ENCODE peak calls at places on chromosomes 2 and 18, in eight cellular contexts. One of them, this sample, is unnamed. For H3K27me3, the result is how much of the 10 kb centered on the place peaks cover.

GRCh38 chr2:84297155-84297554 is 161.9 kb downstream of the SUCLG1 start:
- DNase-seq in AG04450: no peak
- DNase-seq in psoas muscle: no peak
- DNase-seq in IMR-90: no peak
- DNase-seq in astrocyte: no peak
- DNase-seq in left ventricle myocardium inferior: no peak
- DNase-seq in lung: no peak
- DNase-seq in transverse colon: peak
- DNase-seq in this sample: peak

GRCh38 chr2:170258382-170258781 is 80.4 kb downstream of the MYO3B start:
- DNase-seq in lung: no peak
- DNase-seq in IMR-90: no peak
- DNase-seq in left ventricle myocardium inferior: no peak
- DNase-seq in AG04450: no peak
- DNase-seq in psoas muscle: no peak
- DNase-seq in astrocyte: no peak
- DNase-seq in transverse colon: no peak
- DNase-seq in this sample: peak

GRCh38 chr2:38155025-38155424 is 79.1 kb upstream of the CYP1B1 start:
- DNase-seq in left ventricle myocardium inferior: no peak
- DNase-seq in astrocyte: peak
- DNase-seq in IMR-90: no peak
- DNase-seq in transverse colon: no peak
- DNase-seq in lung: no peak
- DNase-seq in psoas muscle: no peak
- DNase-seq in AG04450: no peak
- DNase-seq in this sample: no peak

GRCh38 chr2:71850306-71850801 is 297.3 kb downstream of the CYP26B1 start:
- DNase-seq in transverse colon: no peak
- DNase-seq in left ventricle myocardium inferior: peak
- DNase-seq in IMR-90: no peak
- DNase-seq in AG04450: no peak
- DNase-seq in lung: no peak
- DNase-seq in astrocyte: no peak
- DNase-seq in psoas muscle: no peak
- DNase-seq in this sample: no peak

GRCh38 chr2:29603341-29603740 is 318.0 kb downstream of the ALK start:
- DNase-seq in left ventricle myocardium inferior: no peak
- DNase-seq in psoas muscle: no peak
- DNase-seq in lung: no peak
- DNase-seq in transverse colon: no peak
- DNase-seq in astrocyte: no peak
- DNase-seq in AG04450: no peak
- DNase-seq in IMR-90: no peak
- DNase-seq in this sample: no peak

GRCh38 chr18:12028674-12029073 is 47.4 kb downstream of the IMPA2 start:
- DNase-seq in transverse colon: no peak
- DNase-seq in left ventricle myocardium inferior: no peak
- DNase-seq in lung: no peak
- DNase-seq in AG04450: no peak
- DNase-seq in psoas muscle: no peak
- DNase-seq in IMR-90: no peak
- DNase-seq in astrocyte: no peak
- DNase-seq in this sample: no peak

GRCh38 chr2:170013802-170014551 is 164.0 kb upstream of the MYO3B start:
- DNase-seq in psoas muscle: no peak
- DNase-seq in AG04450: no peak
- DNase-seq in IMR-90: peak
- DNase-seq in astrocyte: peak
- DNase-seq in left ventricle myocardium inferior: no peak
- DNase-seq in lung: no peak
- DNase-seq in transverse colon: no peak
- DNase-seq in this sample: no peak

GRCh38 chr18:11994346-11994707 is 13.0 kb downstream of the IMPA2 start:
- DNase-seq in IMR-90: peak
- DNase-seq in lung: no peak
- DNase-seq in AG04450: no peak
- DNase-seq in astrocyte: no peak
- DNase-seq in psoas muscle: peak
- DNase-seq in left ventricle myocardium inferior: peak
- DNase-seq in transverse colon: peak
- DNase-seq in this sample: peak

GRCh38 chr2:71730785-71731383 is 277.5 kb downstream of the DYSF start:
- DNase-seq in transverse colon: no peak
- DNase-seq in lung: no peak
- DNase-seq in psoas muscle: no peak
- DNase-seq in IMR-90: no peak
- DNase-seq in left ventricle myocardium inferior: no peak
- DNase-seq in AG04450: no peak
- DNase-seq in astrocyte: no peak
- DNase-seq in this sample: no peak

GRCh38 chr2:67846341-67847070 is 216.3 kb downstream of the C1D start:
- DNase-seq in transverse colon: peak
- DNase-seq in AG04450: peak
- DNase-seq in lung: peak
- DNase-seq in left ventricle myocardium inferior: peak
- DNase-seq in astrocyte: peak
- DNase-seq in IMR-90: peak
- DNase-seq in psoas muscle: peak
- DNase-seq in this sample: peak

GRCh38 chr2:157329524-157329923 is 3.9 kb upstream of the ERMN start:
- DNase-seq in lung: no peak
- DNase-seq in AG04450: no peak
- DNase-seq in astrocyte: no peak
- DNase-seq in psoas muscle: no peak
- DNase-seq in IMR-90: no peak
- DNase-seq in left ventricle myocardium inferior: no peak
- DNase-seq in transverse colon: peak
- DNase-seq in this sample: peak

GRCh38 chr2:84905181-84906107 is at the start of gene TMSB10:
- DNase-seq in psoas muscle: peak
- DNase-seq in IMR-90: peak
- DNase-seq in astrocyte: peak
- DNase-seq in lung: peak
- DNase-seq in transverse colon: peak
- DNase-seq in left ventricle myocardium inferior: peak
- DNase-seq in AG04450: no peak
- DNase-seq in this sample: peak

GRCh38 chr2:226766352-226767055 is 33.1 kb downstream of the IRS1 start:
- DNase-seq in psoas muscle: no peak
- DNase-seq in lung: no peak
- DNase-seq in transverse colon: no peak
- DNase-seq in AG04450: no peak
- DNase-seq in astrocyte: no peak
- DNase-seq in left ventricle myocardium inferior: no peak
- DNase-seq in IMR-90: peak
- DNase-seq in this sample: peak

GRCh38 chr2:179817181-179817841 is 44.1 kb downstream of the ZNF385B start:
- DNase-seq in IMR-90: no peak
- DNase-seq in astrocyte: peak
- DNase-seq in lung: no peak
- DNase-seq in transverse colon: no peak
- DNase-seq in AG04450: no peak
- DNase-seq in left ventricle myocardium inferior: no peak
- DNase-seq in psoas muscle: no peak
- DNase-seq in this sample: no peak

GRCh38 chr2:190766581-190766980 is 114.0 kb upstream of the GLS start:
- DNase-seq in transverse colon: no peak
- DNase-seq in IMR-90: no peak
- DNase-seq in left ventricle myocardium inferior: no peak
- DNase-seq in astrocyte: no peak
- DNase-seq in psoas muscle: no peak
- DNase-seq in lung: no peak
- DNase-seq in AG04450: no peak
- DNase-seq in this sample: peak

GRCh38 chr2:23568257-23569190 is 183.5 kb downstream of the KLHL29 start:
- DNase-seq in transverse colon: no peak
- DNase-seq in IMR-90: no peak
- DNase-seq in astrocyte: no peak
- DNase-seq in psoas muscle: no peak
- DNase-seq in lung: no peak
- DNase-seq in left ventricle myocardium inferior: no peak
- DNase-seq in AG04450: no peak
- DNase-seq in this sample: peak

GRCh38 chr2:38174646-38175096 is 98.7 kb upstream of the CYP1B1 start:
- DNase-seq in lung: peak
- DNase-seq in transverse colon: no peak
- DNase-seq in IMR-90: peak
- DNase-seq in psoas muscle: no peak
- DNase-seq in left ventricle myocardium inferior: no peak
- DNase-seq in astrocyte: peak
- DNase-seq in AG04450: peak
- DNase-seq in this sample: peak

GRCh38 chr18:11309172-11309571 is 159.8 kb upstream of the PIEZO2 start:
- DNase-seq in astrocyte: no peak
- DNase-seq in lung: no peak
- DNase-seq in psoas muscle: no peak
- DNase-seq in IMR-90: no peak
- DNase-seq in transverse colon: no peak
- DNase-seq in AG04450: no peak
- DNase-seq in left ventricle myocardium inferior: no peak
- DNase-seq in this sample: no peak

GRCh38 chr2:60515751-60516226 is 37.7 kb downstream of the BCL11A start:
- DNase-seq in left ventricle myocardium inferior: no peak
- DNase-seq in AG04450: peak
- DNase-seq in transverse colon: no peak
- DNase-seq in IMR-90: peak
- DNase-seq in lung: no peak
- DNase-seq in psoas muscle: no peak
- DNase-seq in astrocyte: peak
- DNase-seq in this sample: peak

GRCh38 chr2:100244881-100245605 is 77.3 kb downstream of the LONRF2 start:
- DNase-seq in psoas muscle: no peak
- DNase-seq in transverse colon: no peak
- DNase-seq in left ventricle myocardium inferior: no peak
- DNase-seq in astrocyte: peak
- DNase-seq in lung: no peak
- DNase-seq in IMR-90: peak
- DNase-seq in AG04450: no peak
- DNase-seq in this sample: no peak

GRCh38 chr2:46657042-46657504 is 177.7 kb downstream of the TMEM247 start:
- DNase-seq in left ventricle myocardium inferior: no peak
- DNase-seq in IMR-90: peak
- DNase-seq in transverse colon: peak
- DNase-seq in psoas muscle: peak
- DNase-seq in astrocyte: no peak
- DNase-seq in AG04450: no peak
- DNase-seq in lung: peak
- DNase-seq in this sample: peak

GRCh38 chr2:20584045-20584636 is 66.8 kb downstream of the HS1BP3 start:
- DNase-seq in lung: no peak
- DNase-seq in astrocyte: no peak
- DNase-seq in transverse colon: no peak
- DNase-seq in left ventricle myocardium inferior: no peak
- DNase-seq in IMR-90: no peak
- DNase-seq in AG04450: peak
- DNase-seq in psoas muscle: no peak
- DNase-seq in this sample: no peak

GRCh38 chr2:176138526-176139169 is 9.1 kb downstream of the HOXD8 start:
- DNase-seq in transverse colon: no peak
- DNase-seq in astrocyte: no peak
- DNase-seq in lung: no peak
- DNase-seq in psoas muscle: no peak
- DNase-seq in IMR-90: no peak
- DNase-seq in AG04450: no peak
- DNase-seq in left ventricle myocardium inferior: no peak
- DNase-seq in this sample: no peak

GRCh38 chr2:218569661-218570500 is 1.2 kb downstream of the CNOT9 start:
- DNase-seq in IMR-90: peak
- DNase-seq in astrocyte: peak
- DNase-seq in AG04450: no peak
- DNase-seq in lung: no peak
- DNase-seq in psoas muscle: no peak
- DNase-seq in transverse colon: peak
- DNase-seq in left ventricle myocardium inferior: peak
- DNase-seq in this sample: peak

GRCh38 chr2:11250400-11251277 is 93.8 kb downstream of the ROCK2 start:
- DNase-seq in psoas muscle: no peak
- DNase-seq in lung: no peak
- DNase-seq in transverse colon: no peak
- DNase-seq in astrocyte: peak
- DNase-seq in IMR-90: peak
- DNase-seq in AG04450: no peak
- DNase-seq in left ventricle myocardium inferior: no peak
- DNase-seq in this sample: peak

GRCh38 chr2:231708050-231708772 is at the start of gene PTMA:
- DNase-seq in IMR-90: peak
- DNase-seq in left ventricle myocardium inferior: peak
- DNase-seq in transverse colon: peak
- DNase-seq in lung: peak
- DNase-seq in astrocyte: peak
- DNase-seq in AG04450: peak
- DNase-seq in psoas muscle: peak
- DNase-seq in this sample: peak
- H3K4me3 ChIP-seq in IMR-90: peak
- H3K4me3 ChIP-seq in left ventricle myocardium inferior: peak
- H3K4me3 ChIP-seq in transverse colon: peak
- H3K4me3 ChIP-seq in lung: peak
- H3K4me3 ChIP-seq in astrocyte: peak
- H3K4me3 ChIP-seq in AG04450: peak
- H3K4me3 ChIP-seq in psoas muscle: peak
- H3K4me3 ChIP-seq in this sample: peak

GRCh38 chr18:49861659-49862058 is 48.3 kb upstream of the ACAA2 start:
- DNase-seq in left ventricle myocardium inferior: no peak
- DNase-seq in transverse colon: no peak
- DNase-seq in IMR-90: no peak
- DNase-seq in psoas muscle: no peak
- DNase-seq in lung: no peak
- DNase-seq in astrocyte: no peak
- DNase-seq in AG04450: no peak
- DNase-seq in this sample: no peak
- TF ChIP-seq CTCF in left ventricle myocardium inferior: no peak
- TF ChIP-seq CTCF in transverse colon: no peak
- TF ChIP-seq CTCF in IMR-90: peak
- TF ChIP-seq CTCF in psoas muscle: peak
- TF ChIP-seq CTCF in lung: no peak
- TF ChIP-seq CTCF in astrocyte: peak
- TF ChIP-seq CTCF in AG04450: peak
- TF ChIP-seq CTCF in this sample: peak

DNA sequence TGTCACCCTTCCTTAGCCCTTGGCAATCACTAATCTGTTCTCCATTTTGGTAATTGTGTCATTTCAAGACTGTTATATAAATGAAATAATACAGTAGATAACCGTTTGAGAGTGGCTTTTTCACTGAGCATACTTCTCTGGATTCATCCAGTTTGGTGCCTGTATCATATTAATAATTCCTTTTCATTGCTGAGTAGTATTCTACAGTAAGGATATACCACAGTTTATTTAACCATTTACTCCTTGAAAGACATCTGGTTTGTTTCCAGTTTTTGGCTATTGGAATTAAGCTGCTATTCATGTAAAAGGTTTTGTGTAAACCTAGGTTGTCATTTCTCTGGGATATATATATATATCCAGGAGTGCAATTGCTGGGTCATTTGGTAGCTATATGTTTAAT is 44.6 kb upstream of the TGFA start:
- DNase-seq in left ventricle myocardium inferior: no peak
- DNase-seq in transverse colon: no peak
- DNase-seq in IMR-90: no peak
- DNase-seq in astrocyte: no peak
- DNase-seq in lung: no peak
- DNase-seq in AG04450: no peak
- DNase-seq in psoas muscle: no peak
- DNase-seq in this sample: no peak
- H3K27me3 ChIP-seq in left ventricle myocardium inferior: under half
- H3K27me3 ChIP-seq in transverse colon: under half
- H3K27me3 ChIP-seq in IMR-90: under half
- H3K27me3 ChIP-seq in astrocyte: under half
- H3K27me3 ChIP-seq in lung: under half
- H3K27me3 ChIP-seq in AG04450: under half
- H3K27me3 ChIP-seq in psoas muscle: under half
- H3K27me3 ChIP-seq in this sample: under half

GRCh38 chr2:70089946-70090523 is 2.8 kb downstream of the PCBP1 start:
- DNase-seq in AG04450: no peak
- DNase-seq in lung: no peak
- DNase-seq in psoas muscle: no peak
- DNase-seq in left ventricle myocardium inferior: no peak
- DNase-seq in transverse colon: no peak
- DNase-seq in astrocyte: no peak
- DNase-seq in IMR-90: no peak
- DNase-seq in this sample: no peak
- H3K4me3 ChIP-seq in AG04450: peak
- H3K4me3 ChIP-seq in lung: no peak
- H3K4me3 ChIP-seq in psoas muscle: peak
- H3K4me3 ChIP-seq in left ventricle myocardium inferior: peak
- H3K4me3 ChIP-seq in transverse colon: peak
- H3K4me3 ChIP-seq in astrocyte: peak
- H3K4me3 ChIP-seq in IMR-90: no peak
- H3K4me3 ChIP-seq in this sample: no peak

This sample was measured in bronchial epithelial cell.